ENCODE peak calls at places on chromosomes 7 and 10, in ten cellular contexts. I, D, K, B, G, J, A, W, V and U are unnamed samples.
A peak's percentile ranks its signal among the peaks of the same experiment; 100 is the strongest.

GRCh38 chr7:45924283-45924682 is 3.2 kb upstream of the IGFBP3 start:
- DNase-seq in J (no peak), G (no peak), I (no peak), W (no peak), K (no peak), D (peak; percentile 90), A (peak; percentile 96), B (peak; percentile 79), V (no peak), U (no peak)

GRCh38 chr7:141408440-141408839 is 142.8 kb upstream of the AGK start:
- DNase-seq in B (no peak), D (no peak), G (no peak), K (no peak), I (no peak), A (no peak), V (no peak), W (no peak), J (no peak), U (no peak)

GRCh38 chr7:136997735-136998134 is 129.3 kb downstream of the CHRM2 start:
- DNase-seq in K (no peak), W (no peak), J (no peak), V (no peak), I (no peak), A (no peak), B (no peak), G (no peak), D (peak; percentile 3), U (no peak)

GRCh38 chr10:44261296-44261695 is 123.6 kb downstream of the CXCL12 start:
- DNase-seq in G (no peak), V (no peak), D (no peak), W (no peak), I (no peak), A (no peak), B (no peak), K (no peak), J (no peak), U (no peak)

GRCh38 chr10:59557642-59558041 is 152.0 kb downstream of the SLC16A9 start:
- DNase-seq in G (no peak), J (no peak), I (no peak), W (no peak), V (no peak), K (no peak), B (no peak), D (no peak), A (no peak), U (no peak)

GRCh38 chr10:4069491-4069890 is 284.5 kb upstream of the KLF6 start:
- DNase-seq in I (no peak), V (no peak), A (peak; percentile 24), D (peak; percentile 89), G (no peak), K (no peak), W (no peak), B (no peak), J (no peak), U (no peak)

GRCh38 chr10:44426247-44427034 is 41.5 kb upstream of the CXCL12 start:
- DNase-seq in B (no peak), K (no peak), V (no peak), W (no peak), J (no peak), A (no peak), G (no peak), D (no peak), I (no peak), U (no peak)

GRCh38 chr10:6642881-6643280 is 62.8 kb upstream of the PRKCQ start:
- DNase-seq in D (no peak), I (no peak), A (no peak), K (no peak), J (no peak), W (no peak), V (no peak), B (no peak), G (no peak), U (no peak)

GRCh38 chr7:19713676-19714075 is 4.8 kb upstream of the POLR1F start:
- DNase-seq in V (no peak), G (no peak), I (peak; percentile 28), B (peak; percentile 43), J (peak; percentile 74), D (peak; percentile 49), W (no peak), A (peak; percentile 61), K (no peak), U (no peak)

GRCh38 chr7:94206295-94206694 is 188.4 kb upstream of the COL1A2 start:
- DNase-seq in D (no peak), A (no peak), G (no peak), J (no peak), K (no peak), W (no peak), B (no peak), V (no peak), I (no peak), U (no peak)

GRCh38 chr10:12547301-12547771 is 198.0 kb downstream of the CAMK1D start:
- DNase-seq in J (no peak), D (no peak), V (no peak), W (no peak), B (no peak), I (no peak), A (no peak), G (no peak), K (peak; percentile 32), U (no peak)

GRCh38 chr10:29877798-29878491 is 181.4 kb downstream of the JCAD start:
- DNase-seq in W (no peak), G (no peak), A (no peak), J (no peak), I (no peak), V (no peak), B (no peak), K (no peak), D (no peak), U (no peak)

GRCh38 chr10:120891367-120891766 is 40.2 kb downstream of the WDR11 start:
- DNase-seq in B (no peak), G (no peak), K (no peak), J (no peak), W (no peak), D (no peak), V (no peak), I (no peak), A (no peak), U (no peak)

GRCh38 chr10:35912615-35913170 is 270.6 kb upstream of the FZD8 start:
- DNase-seq in A (peak; percentile 46), V (no peak), B (no peak), W (no peak), G (no peak), I (no peak), D (peak; percentile 89), K (no peak), J (no peak), U (no peak)

GRCh38 chr10:101780187-101780817 is 2.9 kb downstream of the NPM3 start:
- DNase-seq in V (no peak), I (no peak), K (no peak), A (no peak), B (no peak), G (no peak), D (no peak), W (no peak), J (no peak), U (no peak)

GRCh38 chr10:125266966-125267365 is 106.6 kb upstream of the CTBP2 start:
- DNase-seq in G (no peak), I (no peak), K (no peak), B (no peak), A (no peak), W (no peak), V (no peak), J (no peak), D (no peak), U (no peak)

GRCh38 chr10:88952647-88953111 is at the start of gene ACTA2:
- DNase-seq in J (no peak), G (no peak), A (no peak), V (peak; percentile 78), B (no peak), D (no peak), I (no peak), W (no peak), K (no peak), U (no peak)

GRCh38 chr10:37289833-37290464 is 164.6 kb downstream of the ANKRD30A start:
- DNase-seq in I (no peak), J (no peak), D (peak; percentile 72), A (no peak), W (no peak), B (peak; percentile 23), G (no peak), V (no peak), K (no peak), U (no peak)

GRCh38 chr10:69451784-69452251 is 553 bp downstream of the TSPAN15 start:
- DNase-seq in D (peak; percentile 36), I (no peak), A (peak; percentile 56), K (no peak), G (no peak), W (no peak), V (no peak), B (peak; percentile 56), J (no peak), U (no peak)

GRCh38 chr10:63236113-63236935 is 103.2 kb downstream of the NRBF2 start:
- DNase-seq in W (no peak), K (no peak), V (no peak), G (no peak), J (peak; percentile 64), I (no peak), B (peak; percentile 81), A (peak; percentile 94), D (peak; percentile 89), U (no peak)

GRCh38 chr7:157493776-157494175 is 157.0 kb downstream of the DNAJB6 start:
- DNase-seq in V (no peak), G (no peak), D (no peak), J (no peak), A (no peak), B (no peak), I (no peak), K (no peak), W (no peak), U (no peak)

GRCh38 chr7:157522189-157522588 is 185.4 kb downstream of the DNAJB6 start:
- DNase-seq in V (peak; percentile 40), A (no peak), D (no peak), K (peak; percentile 17), W (no peak), I (no peak), J (no peak), B (no peak), G (no peak), U (peak; percentile 25)